ENCODE peak calls at places on chromosome 1, in four cellular contexts. One of them, this sample, is unnamed.

GRCh38 chr1:11929849-11930248 is 3.6 kb upstream of the KIAA2013 start:
- DNase-seq in left cardiac atrium: peak; percentile 82
- DNase-seq in activated naive CD8-positive, alpha-beta T cell treated with anti-CD3 and anti-CD28 coated beads for 36 hours: no peak
- DNase-seq in activated CD8-positive, alpha-beta T cell treated with anti-CD3 and anti-CD28 coated beads, Interleukin-2, amount 10 ng/mL, durations not matched to agents 7 days and 5 days: peak; percentile 47
- DNase-seq in this sample: peak; percentile 65

GRCh38 chr1:202835548-202836072 is 24.9 kb downstream of the PCAT6 start:
- DNase-seq in activated CD8-positive, alpha-beta T cell treated with anti-CD3 and anti-CD28 coated beads, Interleukin-2, amount 10 ng/mL, durations not matched to agents 7 days and 5 days: peak; percentile 70
- DNase-seq in activated naive CD8-positive, alpha-beta T cell treated with anti-CD3 and anti-CD28 coated beads for 36 hours: peak; percentile 24
- DNase-seq in left cardiac atrium: no peak
- DNase-seq in this sample: no peak

GRCh38 chr1:161365207-161365606 is 2.5 kb downstream of the CFAP126 start:
- DNase-seq in activated CD8-positive, alpha-beta T cell treated with anti-CD3 and anti-CD28 coated beads, Interleukin-2, amount 10 ng/mL, durations not matched to agents 7 days and 5 days: no peak
- DNase-seq in activated naive CD8-positive, alpha-beta T cell treated with anti-CD3 and anti-CD28 coated beads for 36 hours: no peak
- DNase-seq in left cardiac atrium: no peak
- DNase-seq in this sample: no peak

GRCh38 chr1:155247667-155248563 is 7.4 kb downstream of the ENTREP3 start:
- DNase-seq in activated naive CD8-positive, alpha-beta T cell treated with anti-CD3 and anti-CD28 coated beads for 36 hours: no peak
- DNase-seq in left cardiac atrium: no peak
- DNase-seq in activated CD8-positive, alpha-beta T cell treated with anti-CD3 and anti-CD28 coated beads, Interleukin-2, amount 10 ng/mL, durations not matched to agents 7 days and 5 days: no peak
- DNase-seq in this sample: no peak

GRCh38 chr1:228094432-228095016 is 8.6 kb downstream of the C1orf35 start:
- DNase-seq in activated CD8-positive, alpha-beta T cell treated with anti-CD3 and anti-CD28 coated beads, Interleukin-2, amount 10 ng/mL, durations not matched to agents 7 days and 5 days: no peak
- DNase-seq in left cardiac atrium: no peak
- DNase-seq in activated naive CD8-positive, alpha-beta T cell treated with anti-CD3 and anti-CD28 coated beads for 36 hours: no peak
- DNase-seq in this sample: no peak

GRCh38 chr1:29487291-29487690 is 251.0 kb downstream of the PTPRU start:
- DNase-seq in activated naive CD8-positive, alpha-beta T cell treated with anti-CD3 and anti-CD28 coated beads for 36 hours: no peak
- DNase-seq in activated CD8-positive, alpha-beta T cell treated with anti-CD3 and anti-CD28 coated beads, Interleukin-2, amount 10 ng/mL, durations not matched to agents 7 days and 5 days: no peak
- DNase-seq in left cardiac atrium: no peak
- DNase-seq in this sample: no peak

GRCh38 chr1:7375781-7376660 is 395.1 kb upstream of the VAMP3 start:
- DNase-seq in left cardiac atrium: no peak
- DNase-seq in activated CD8-positive, alpha-beta T cell treated with anti-CD3 and anti-CD28 coated beads, Interleukin-2, amount 10 ng/mL, durations not matched to agents 7 days and 5 days: no peak
- DNase-seq in activated naive CD8-positive, alpha-beta T cell treated with anti-CD3 and anti-CD28 coated beads for 36 hours: no peak
- DNase-seq in this sample: no peak

GRCh38 chr1:210541680-210542358 is 213.1 kb downstream of the HHAT start:
- DNase-seq in activated CD8-positive, alpha-beta T cell treated with anti-CD3 and anti-CD28 coated beads, Interleukin-2, amount 10 ng/mL, durations not matched to agents 7 days and 5 days: no peak
- DNase-seq in left cardiac atrium: no peak
- DNase-seq in activated naive CD8-positive, alpha-beta T cell treated with anti-CD3 and anti-CD28 coated beads for 36 hours: no peak
- DNase-seq in this sample: peak; percentile 11

GRCh38 chr1:36871146-36871971 is 163.0 kb downstream of the GRIK3 start:
- DNase-seq in activated naive CD8-positive, alpha-beta T cell treated with anti-CD3 and anti-CD28 coated beads for 36 hours: no peak
- DNase-seq in activated CD8-positive, alpha-beta T cell treated with anti-CD3 and anti-CD28 coated beads, Interleukin-2, amount 10 ng/mL, durations not matched to agents 7 days and 5 days: no peak
- DNase-seq in left cardiac atrium: no peak
- DNase-seq in this sample: no peak

GRCh38 chr1:89887270-89887669 is 66.4 kb downstream of the LRRC8D start:
- DNase-seq in activated naive CD8-positive, alpha-beta T cell treated with anti-CD3 and anti-CD28 coated beads for 36 hours: no peak
- DNase-seq in activated CD8-positive, alpha-beta T cell treated with anti-CD3 and anti-CD28 coated beads, Interleukin-2, amount 10 ng/mL, durations not matched to agents 7 days and 5 days: no peak
- DNase-seq in left cardiac atrium: no peak
- DNase-seq in this sample: no peak

GRCh38 chr1:109112652-109113285 is 1.1 kb upstream of the ELAPOR1 start:
- DNase-seq in activated naive CD8-positive, alpha-beta T cell treated with anti-CD3 and anti-CD28 coated beads for 36 hours: peak; percentile 88
- DNase-seq in activated CD8-positive, alpha-beta T cell treated with anti-CD3 and anti-CD28 coated beads, Interleukin-2, amount 10 ng/mL, durations not matched to agents 7 days and 5 days: peak; percentile 91
- DNase-seq in left cardiac atrium: peak; percentile 95
- DNase-seq in this sample: peak; percentile 90

GRCh38 chr1:156814571-156815260 is 1.9 kb downstream of the SH2D2A start:
- DNase-seq in left cardiac atrium: peak; percentile 34
- DNase-seq in activated naive CD8-positive, alpha-beta T cell treated with anti-CD3 and anti-CD28 coated beads for 36 hours: peak; percentile 48
- DNase-seq in activated CD8-positive, alpha-beta T cell treated with anti-CD3 and anti-CD28 coated beads, Interleukin-2, amount 10 ng/mL, durations not matched to agents 7 days and 5 days: peak; percentile 43
- DNase-seq in this sample: no peak

This sample was measured in hepatic stellate cell.